ENCODE peak calls at places on chromosomes 2 and 18, in seven cellular contexts. One of them, this sample, is unnamed.

GRCh38 chr2:127155901-127156300 is 48.9 kb upstream of the BIN1 start:
- DNase-seq in mammary epithelial cell: no peak
- DNase-seq in MM.1S: no peak
- DNase-seq in thoracic aorta: no peak
- DNase-seq in RWPE1: no peak
- DNase-seq in pancreas: no peak
- DNase-seq in mesothelial cell of epicardium: peak
- DNase-seq in this sample: no peak

GRCh38 chr2:240507778-240508251 is 50.0 kb downstream of the ANKMY1 start:
- DNase-seq in MM.1S: no peak
- DNase-seq in thoracic aorta: no peak
- DNase-seq in pancreas: no peak
- DNase-seq in mesothelial cell of epicardium: no peak
- DNase-seq in mammary epithelial cell: no peak
- DNase-seq in RWPE1: no peak
- DNase-seq in this sample: no peak

GRCh38 chr2:26764078-26764887 is at the start of gene SLC35F6:
- DNase-seq in thoracic aorta: peak
- DNase-seq in pancreas: peak
- DNase-seq in mammary epithelial cell: peak
- DNase-seq in RWPE1: peak
- DNase-seq in MM.1S: peak
- DNase-seq in mesothelial cell of epicardium: peak
- DNase-seq in this sample: peak

GRCh38 chr2:153940511-153940910 is 68.8 kb downstream of the GALNT13 start:
- DNase-seq in mesothelial cell of epicardium: no peak
- DNase-seq in RWPE1: no peak
- DNase-seq in mammary epithelial cell: no peak
- DNase-seq in pancreas: no peak
- DNase-seq in thoracic aorta: no peak
- DNase-seq in MM.1S: no peak
- DNase-seq in this sample: no peak

GRCh38 chr18:49250819-49251388 is 209.5 kb downstream of the DYM start:
- DNase-seq in RWPE1: no peak
- DNase-seq in thoracic aorta: no peak
- DNase-seq in pancreas: no peak
- DNase-seq in MM.1S: no peak
- DNase-seq in mesothelial cell of epicardium: no peak
- DNase-seq in mammary epithelial cell: no peak
- DNase-seq in this sample: peak

GRCh38 chr2:221710744-221711143 is 138.6 kb upstream of the EPHA4 start:
- DNase-seq in mesothelial cell of epicardium: no peak
- DNase-seq in RWPE1: no peak
- DNase-seq in pancreas: no peak
- DNase-seq in thoracic aorta: no peak
- DNase-seq in mammary epithelial cell: no peak
- DNase-seq in MM.1S: no peak
- DNase-seq in this sample: no peak

GRCh38 chr2:131521961-131522781 is 5.5 kb upstream of the CCDC74A start:
- DNase-seq in pancreas: no peak
- DNase-seq in MM.1S: no peak
- DNase-seq in mesothelial cell of epicardium: no peak
- DNase-seq in thoracic aorta: no peak
- DNase-seq in mammary epithelial cell: no peak
- DNase-seq in RWPE1: no peak
- DNase-seq in this sample: no peak

GRCh38 chr2:46098606-46099005 is 198.6 kb upstream of the EPAS1 start:
- DNase-seq in mammary epithelial cell: peak
- DNase-seq in RWPE1: peak
- DNase-seq in MM.1S: no peak
- DNase-seq in thoracic aorta: no peak
- DNase-seq in pancreas: no peak
- DNase-seq in mesothelial cell of epicardium: no peak
- DNase-seq in this sample: peak

GRCh38 chr2:222424729-222425671 is 657 bp downstream of the SGPP2 start:
- DNase-seq in mammary epithelial cell: no peak
- DNase-seq in RWPE1: no peak
- DNase-seq in thoracic aorta: no peak
- DNase-seq in pancreas: peak
- DNase-seq in MM.1S: peak
- DNase-seq in mesothelial cell of epicardium: peak
- DNase-seq in this sample: no peak

GRCh38 chr2:221529177-221529942 is 42.7 kb downstream of the EPHA4 start:
- DNase-seq in mesothelial cell of epicardium: no peak
- DNase-seq in MM.1S: no peak
- DNase-seq in RWPE1: no peak
- DNase-seq in thoracic aorta: no peak
- DNase-seq in mammary epithelial cell: no peak
- DNase-seq in pancreas: no peak
- DNase-seq in this sample: no peak

GRCh38 chr2:39437522-39438296 is 624 bp upstream of the MAP4K3 start:
- DNase-seq in mesothelial cell of epicardium: no peak
- DNase-seq in RWPE1: peak
- DNase-seq in pancreas: peak
- DNase-seq in thoracic aorta: no peak
- DNase-seq in mammary epithelial cell: peak
- DNase-seq in MM.1S: peak
- DNase-seq in this sample: peak

GRCh38 chr2:150303281-150303680 is 184.2 kb downstream of the RND3 start:
- DNase-seq in thoracic aorta: no peak
- DNase-seq in MM.1S: peak
- DNase-seq in pancreas: no peak
- DNase-seq in mesothelial cell of epicardium: no peak
- DNase-seq in mammary epithelial cell: no peak
- DNase-seq in RWPE1: no peak
- DNase-seq in this sample: peak

GRCh38 chr18:70981400-70982140 is 692.7 kb downstream of the SOCS6 start:
- DNase-seq in mammary epithelial cell: no peak
- DNase-seq in mesothelial cell of epicardium: no peak
- DNase-seq in RWPE1: no peak
- DNase-seq in MM.1S: no peak
- DNase-seq in pancreas: no peak
- DNase-seq in thoracic aorta: no peak
- DNase-seq in this sample: no peak

GRCh38 chr18:41461058-41461560 is 493.9 kb upstream of the PIK3C3 start:
- DNase-seq in mesothelial cell of epicardium: no peak
- DNase-seq in mammary epithelial cell: no peak
- DNase-seq in thoracic aorta: no peak
- DNase-seq in RWPE1: no peak
- DNase-seq in pancreas: no peak
- DNase-seq in MM.1S: no peak
- DNase-seq in this sample: no peak

GRCh38 chr2:45237850-45238542 is 228.7 kb upstream of the SIX2 start:
- DNase-seq in mesothelial cell of epicardium: no peak
- DNase-seq in RWPE1: peak
- DNase-seq in thoracic aorta: no peak
- DNase-seq in mammary epithelial cell: peak
- DNase-seq in MM.1S: peak
- DNase-seq in pancreas: no peak
- DNase-seq in this sample: peak

GRCh38 chr18:48230459-48231113 is 178.6 kb downstream of the ZBTB7C start:
- DNase-seq in thoracic aorta: no peak
- DNase-seq in RWPE1: peak
- DNase-seq in mesothelial cell of epicardium: peak
- DNase-seq in mammary epithelial cell: peak
- DNase-seq in pancreas: no peak
- DNase-seq in MM.1S: peak
- DNase-seq in this sample: peak

GRCh38 chr2:173962036-173962435 is 3.1 kb downstream of the SP3 start:
- DNase-seq in thoracic aorta: no peak
- DNase-seq in mesothelial cell of epicardium: no peak
- DNase-seq in mammary epithelial cell: no peak
- DNase-seq in MM.1S: peak
- DNase-seq in RWPE1: no peak
- DNase-seq in pancreas: no peak
- DNase-seq in this sample: peak

GRCh38 chr2:173963817-173964564 is 1.2 kb downstream of the SP3 start:
- DNase-seq in thoracic aorta: peak
- DNase-seq in mammary epithelial cell: peak
- DNase-seq in MM.1S: peak
- DNase-seq in mesothelial cell of epicardium: peak
- DNase-seq in pancreas: peak
- DNase-seq in RWPE1: peak
- DNase-seq in this sample: peak

GRCh38 chr2:173962583-173963110 is 2.5 kb downstream of the SP3 start:
- DNase-seq in RWPE1: no peak
- DNase-seq in mammary epithelial cell: no peak
- DNase-seq in mesothelial cell of epicardium: no peak
- DNase-seq in thoracic aorta: no peak
- DNase-seq in MM.1S: no peak
- DNase-seq in pancreas: no peak
- DNase-seq in this sample: no peak

GRCh38 chr2:173964565-173965371 is 405 bp downstream of the SP3 start:
- DNase-seq in MM.1S: peak
- DNase-seq in thoracic aorta: peak
- DNase-seq in mammary epithelial cell: peak
- DNase-seq in RWPE1: peak
- DNase-seq in mesothelial cell of epicardium: peak
- DNase-seq in pancreas: peak
- DNase-seq in this sample: peak

DNA sequence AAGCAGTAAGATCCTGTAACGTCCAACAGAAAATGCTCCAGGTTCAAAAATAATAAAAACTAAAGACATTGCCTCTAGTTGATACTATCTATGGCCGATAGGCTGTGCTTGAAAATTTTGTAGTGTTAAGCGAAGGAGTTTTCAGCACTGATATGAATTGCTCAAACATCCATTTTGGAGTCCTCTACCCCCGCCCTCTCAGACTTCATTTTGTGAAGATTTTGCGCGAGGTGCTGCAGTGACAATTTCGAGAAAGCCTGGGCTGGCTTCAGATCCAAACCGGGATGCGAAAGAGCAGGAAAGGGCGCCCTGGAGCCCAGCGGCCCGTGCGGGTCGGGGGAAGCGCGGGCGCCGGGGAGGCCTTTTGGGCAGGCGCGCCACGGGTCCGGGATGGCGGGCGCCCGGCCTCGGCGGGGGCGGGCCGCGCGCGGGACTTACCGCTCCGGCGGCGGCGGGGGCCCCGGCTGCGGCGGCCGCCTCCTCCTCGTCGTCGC is 1.8 kb downstream of the SP3 start:
- DNase-seq in MM.1S: peak
- DNase-seq in pancreas: no peak
- DNase-seq in RWPE1: peak
- DNase-seq in mammary epithelial cell: peak
- DNase-seq in thoracic aorta: no peak
- DNase-seq in mesothelial cell of epicardium: no peak
- DNase-seq in this sample: peak
- TF ChIP-seq CTCF in MM.1S: peak
- TF ChIP-seq CTCF in pancreas: no peak
- TF ChIP-seq CTCF in RWPE1: no peak
- TF ChIP-seq CTCF in mammary epithelial cell: peak
- TF ChIP-seq CTCF in thoracic aorta: peak
- TF ChIP-seq CTCF in mesothelial cell of epicardium: peak
- TF ChIP-seq CTCF in this sample: peak

GRCh38 chr2:201643216-201643651 is at the start of gene TMEM237:
- DNase-seq in RWPE1: peak
- DNase-seq in MM.1S: peak
- DNase-seq in thoracic aorta: no peak
- DNase-seq in pancreas: peak
- DNase-seq in mesothelial cell of epicardium: peak
- DNase-seq in mammary epithelial cell: peak
- DNase-seq in this sample: peak
- TF ChIP-seq CTCF in RWPE1: no peak
- TF ChIP-seq CTCF in MM.1S: no peak
- TF ChIP-seq CTCF in thoracic aorta: no peak
- TF ChIP-seq CTCF in pancreas: no peak
- TF ChIP-seq CTCF in mesothelial cell of epicardium: no peak
- TF ChIP-seq CTCF in mammary epithelial cell: no peak
- TF ChIP-seq CTCF in this sample: no peak

GRCh38 chr2:25493207-25493606 is 151.5 kb upstream of the DNMT3A start:
- DNase-seq in thoracic aorta: no peak
- DNase-seq in RWPE1: no peak
- DNase-seq in pancreas: no peak
- DNase-seq in mammary epithelial cell: no peak
- DNase-seq in MM.1S: no peak
- DNase-seq in mesothelial cell of epicardium: no peak
- DNase-seq in this sample: no peak
- TF ChIP-seq CTCF in thoracic aorta: no peak
- TF ChIP-seq CTCF in RWPE1: no peak
- TF ChIP-seq CTCF in pancreas: no peak
- TF ChIP-seq CTCF in mammary epithelial cell: no peak
- TF ChIP-seq CTCF in MM.1S: no peak
- TF ChIP-seq CTCF in mesothelial cell of epicardium: no peak
- TF ChIP-seq CTCF in this sample: no peak

DNA sequence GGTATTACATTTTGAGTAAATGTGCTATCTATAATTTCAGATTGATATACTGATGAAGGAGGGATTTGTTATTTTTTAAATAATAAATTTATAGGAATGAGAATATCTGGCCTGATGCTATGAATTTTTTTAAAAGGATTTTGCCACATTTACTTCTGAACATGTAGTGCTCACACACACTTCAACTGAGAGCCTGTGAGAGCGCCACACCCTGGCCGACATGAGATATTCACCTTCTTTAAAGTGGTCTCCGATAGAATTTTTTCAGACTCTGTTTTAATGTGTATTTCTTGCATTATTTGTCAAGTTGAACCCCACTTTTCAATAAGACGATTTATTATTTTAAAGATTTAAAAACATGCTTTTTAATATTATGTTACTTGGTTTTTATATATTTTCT is 813.3 kb downstream of the DCC start:
- DNase-seq in RWPE1: no peak
- DNase-seq in mesothelial cell of epicardium: peak
- DNase-seq in thoracic aorta: no peak
- DNase-seq in pancreas: no peak
- DNase-seq in MM.1S: no peak
- DNase-seq in mammary epithelial cell: no peak
- DNase-seq in this sample: no peak
- TF ChIP-seq CTCF in RWPE1: no peak
- TF ChIP-seq CTCF in mesothelial cell of epicardium: peak
- TF ChIP-seq CTCF in thoracic aorta: no peak
- TF ChIP-seq CTCF in pancreas: no peak
- TF ChIP-seq CTCF in MM.1S: no peak
- TF ChIP-seq CTCF in mammary epithelial cell: peak
- TF ChIP-seq CTCF in this sample: no peak

DNA sequence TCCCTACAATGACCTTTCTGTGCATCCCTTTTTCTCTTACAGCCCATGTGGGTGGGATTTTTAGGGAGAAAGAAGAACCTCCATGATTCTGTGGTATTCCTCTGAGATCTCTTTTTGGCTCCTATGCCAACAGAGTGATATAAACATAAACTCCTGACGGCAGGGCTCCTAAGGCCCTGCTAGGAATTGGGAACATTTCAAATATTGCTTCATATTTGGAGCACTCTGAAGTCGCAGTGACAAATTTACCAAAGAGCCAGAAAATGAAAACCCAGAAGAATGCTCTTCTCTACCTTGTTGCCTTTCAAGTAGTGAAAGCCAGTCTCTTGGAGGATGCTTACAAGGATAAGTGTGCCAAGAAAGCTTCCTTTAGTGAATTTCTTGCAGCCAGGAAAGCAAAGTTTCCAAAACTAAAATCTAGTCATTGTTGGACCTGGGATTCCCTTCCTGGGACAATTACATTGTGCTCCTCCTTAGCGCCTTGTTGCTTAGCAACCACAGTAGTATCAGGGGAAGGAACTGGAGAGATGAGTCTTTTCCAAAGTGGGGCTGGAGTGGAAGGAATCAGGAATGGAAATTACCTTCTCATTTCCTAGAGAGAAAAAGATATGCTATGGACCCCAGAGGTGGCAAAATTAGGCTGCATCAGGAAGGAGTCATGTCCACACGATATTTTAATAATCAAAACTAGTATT is 7.3 kb upstream of the SETBP1 start:
- DNase-seq in thoracic aorta: no peak
- DNase-seq in pancreas: no peak
- DNase-seq in RWPE1: no peak
- DNase-seq in mammary epithelial cell: no peak
- DNase-seq in mesothelial cell of epicardium: no peak
- DNase-seq in MM.1S: no peak
- DNase-seq in this sample: no peak
- TF ChIP-seq CTCF in thoracic aorta: no peak
- TF ChIP-seq CTCF in pancreas: no peak
- TF ChIP-seq CTCF in RWPE1: no peak
- TF ChIP-seq CTCF in mammary epithelial cell: no peak
- TF ChIP-seq CTCF in mesothelial cell of epicardium: no peak
- TF ChIP-seq CTCF in MM.1S: no peak
- TF ChIP-seq CTCF in this sample: no peak

This sample was measured in epithelial cell of esophagus.